ENCODE peak calls at places on chromosomes 12 and 14, in five cellular contexts. U, V, J, A and C are unnamed samples.

GRCh38 chr14:24630872-24631477 is 3.0 kb downstream of the GZMB start:
- DNase-seq in V (no peak), U (no peak), J (no peak), A (no peak), C (no peak)

GRCh38 chr12:1318327-1319031 is 275.9 kb downstream of the FBXL14 start:
- DNase-seq in V (no peak), J (no peak), U (no peak), A (no peak), C (no peak)

GRCh38 chr14:93234798-93235197 is 27.7 kb downstream of the UBR7 start:
- DNase-seq in V (no peak), J (no peak), U (no peak), A (peak; percentile 42), C (no peak)

GRCh38 chr12:92164712-92165111 is 19.1 kb upstream of the BTG1 start:
- DNase-seq in V (no peak), U (no peak), A (no peak), J (no peak), C (no peak)

GRCh38 chr12:74537707-74538385 is at the start of gene ATXN7L3B:
- DNase-seq in J (peak; percentile 87), A (peak; percentile 97), V (peak; percentile 94), U (peak; percentile 95), C (peak; percentile 95)

GRCh38 chr14:58152569-58152857 is 500 bp upstream of the ARMH4 start:
- DNase-seq in U (no peak), V (no peak), J (no peak), A (no peak), C (no peak)

GRCh38 chr12:49825971-49826421 is 2.2 kb downstream of the NCKAP5L start:
- DNase-seq in A (no peak), V (no peak), J (no peak), U (no peak), C (no peak)

GRCh38 chr14:39094515-39094914 is 8.5 kb downstream of the SEC23A start:
- DNase-seq in A (no peak), U (no peak), J (no peak), V (no peak), C (no peak)

GRCh38 chr14:61280526-61281185 is 482 bp downstream of the TMEM30B start:
- DNase-seq in V (peak; percentile 72), U (peak; percentile 74), A (peak; percentile 89), J (peak; percentile 39), C (peak; percentile 76)

GRCh38 chr12:68977335-68977734 is 44.4 kb upstream of the CPM start:
- DNase-seq in V (no peak), U (no peak), J (no peak), A (no peak), C (no peak)

GRCh38 chr12:127717293-127717692 is 549.7 kb upstream of the TMEM132C start:
- DNase-seq in V (no peak), J (no peak), U (no peak), A (no peak), C (no peak)

GRCh38 chr12:1776139-1776975 is 44.0 kb upstream of the LRTM2 start:
- DNase-seq in V (no peak), U (no peak), J (no peak), A (no peak), C (no peak)

GRCh38 chr12:94795520-94795919 is 145.2 kb upstream of the TMCC3 start:
- DNase-seq in A (no peak), U (no peak), V (no peak), J (no peak), C (no peak)

GRCh38 chr12:69066420-69067373 is 133.7 kb upstream of the CPM start:
- DNase-seq in V (no peak), U (no peak), J (no peak), A (no peak), C (no peak)

GRCh38 chr12:12466157-12466556 is 96.5 kb downstream of the DUSP16 start:
- DNase-seq in J (no peak), U (no peak), V (no peak), A (no peak), C (no peak)

GRCh38 chr12:79006306-79006705 is 141.7 kb downstream of the SYT1 start:
- DNase-seq in U (no peak), J (no peak), V (no peak), A (no peak), C (no peak)

GRCh38 chr12:5305425-5305824 is 126.5 kb upstream of the NTF3 start:
- DNase-seq in A (peak; percentile 64), V (no peak), J (no peak), U (peak; percentile 59), C (no peak)

GRCh38 chr12:47308672-47309071 is 228.9 kb upstream of the AMIGO2 start:
- DNase-seq in A (no peak), U (no peak), J (no peak), V (no peak), C (no peak)

GRCh38 chr12:95796225-95796981 is 5.8 kb upstream of the NTN4 start:
- DNase-seq in V (peak; percentile 44), U (no peak), J (no peak), A (no peak), C (no peak)

GRCh38 chr12:51971679-51972423 is 20.4 kb downstream of the ACVR1B start:
- DNase-seq in U (no peak), A (no peak), J (no peak), V (no peak), C (no peak)

GRCh38 chr14:51652168-51653095 is 722 bp downstream of the FRMD6 start:
- DNase-seq in A (no peak), U (peak; percentile 70), J (no peak), V (peak; percentile 37), C (peak; percentile 56)

GRCh38 chr12:93060666-93061413 is 131.7 kb upstream of the EEA1 start:
- DNase-seq in J (no peak), U (no peak), A (no peak), V (no peak), C (no peak)

GRCh38 chr14:65438266-65438933 is 25.9 kb downstream of the FUT8 start:
- DNase-seq in J (no peak), V (no peak), A (no peak), U (no peak), C (no peak)

GRCh38 chr12:118850244-118850825 is 131.0 kb upstream of the SRRM4 start:
- DNase-seq in V (peak; percentile 38), U (peak; percentile 72), A (no peak), J (peak; percentile 35), C (peak; percentile 22)

GRCh38 chr14:63727231-63727735 is 582 bp downstream of the SGPP1 start:
- DNase-seq in A (peak; percentile 77), J (peak; percentile 43), V (peak; percentile 39), U (peak; percentile 58), C (peak; percentile 57)

GRCh38 chr12:16449459-16449858 is 102.0 kb downstream of the MGST1 start:
- DNase-seq in J (no peak), V (no peak), A (no peak), U (no peak), C (no peak)
- TF ChIP-seq CTCF in J (no peak), V (no peak), A (no peak), U (no peak), C (no peak)

GRCh38 chr14:90597961-90598360 is 201.1 kb downstream of the CALM1 start:
- DNase-seq in J (no peak), V (no peak), U (no peak), A (no peak), C (no peak)

GRCh38 chr14:90599339-90599738 is 202.5 kb downstream of the CALM1 start:
- DNase-seq in A (no peak), V (no peak), J (no peak), U (no peak), C (no peak)

GRCh38 chr14:90601521-90601920 is 204.7 kb downstream of the CALM1 start:
- DNase-seq in V (no peak), A (no peak), J (no peak), U (no peak), C (no peak)

GRCh38 chr14:90600619-90601018 is 203.8 kb downstream of the CALM1 start:
- DNase-seq in V (no peak), J (no peak), U (peak; percentile 69), A (no peak), C (no peak)

GRCh38 chr14:90599748-90600507 is 203.1 kb downstream of the CALM1 start:
- DNase-seq in V (no peak), J (no peak), U (peak; percentile 58), A (no peak), C (no peak)
- TF ChIP-seq CTCF in V (peak; percentile 39), J (no peak), U (no peak), A (no peak), C (no peak)

DNA sequence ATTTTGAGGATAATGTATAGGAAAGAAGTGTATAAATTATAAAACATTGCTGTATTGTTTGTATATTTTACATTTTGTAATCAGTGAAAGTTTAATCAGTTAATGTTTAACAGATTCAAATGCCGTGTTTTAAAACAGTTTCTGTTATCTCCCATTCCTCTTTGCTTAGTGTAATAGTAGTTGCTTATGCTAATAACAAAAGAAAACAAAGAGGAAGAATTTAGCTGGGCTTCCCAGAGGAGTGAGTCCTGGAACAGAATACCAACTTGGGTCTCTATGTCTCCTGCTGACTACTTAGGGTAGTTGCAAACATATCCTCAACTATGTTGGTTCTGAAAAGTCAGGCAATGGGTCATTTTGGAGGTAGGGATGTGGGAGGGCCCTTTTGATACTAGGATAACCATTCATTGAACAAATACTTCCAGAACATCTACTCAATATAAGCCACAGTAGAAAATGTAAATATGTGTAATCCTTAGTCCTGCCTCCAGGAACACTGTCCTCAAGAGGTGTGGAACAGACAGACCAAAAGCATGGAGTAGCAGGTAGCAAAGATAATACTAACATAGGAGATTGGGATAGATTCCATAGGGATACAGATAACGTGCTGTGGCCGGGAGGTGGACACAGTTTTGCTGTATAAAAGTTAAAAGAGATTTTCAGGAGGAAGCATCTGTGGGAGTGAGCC is 36.1 kb upstream of the EVL start:
- DNase-seq in V (no peak), U (no peak), A (no peak), J (no peak), C (no peak)
- TF ChIP-seq CTCF in V (no peak), U (no peak), A (no peak), J (no peak), C (no peak)

DNA sequence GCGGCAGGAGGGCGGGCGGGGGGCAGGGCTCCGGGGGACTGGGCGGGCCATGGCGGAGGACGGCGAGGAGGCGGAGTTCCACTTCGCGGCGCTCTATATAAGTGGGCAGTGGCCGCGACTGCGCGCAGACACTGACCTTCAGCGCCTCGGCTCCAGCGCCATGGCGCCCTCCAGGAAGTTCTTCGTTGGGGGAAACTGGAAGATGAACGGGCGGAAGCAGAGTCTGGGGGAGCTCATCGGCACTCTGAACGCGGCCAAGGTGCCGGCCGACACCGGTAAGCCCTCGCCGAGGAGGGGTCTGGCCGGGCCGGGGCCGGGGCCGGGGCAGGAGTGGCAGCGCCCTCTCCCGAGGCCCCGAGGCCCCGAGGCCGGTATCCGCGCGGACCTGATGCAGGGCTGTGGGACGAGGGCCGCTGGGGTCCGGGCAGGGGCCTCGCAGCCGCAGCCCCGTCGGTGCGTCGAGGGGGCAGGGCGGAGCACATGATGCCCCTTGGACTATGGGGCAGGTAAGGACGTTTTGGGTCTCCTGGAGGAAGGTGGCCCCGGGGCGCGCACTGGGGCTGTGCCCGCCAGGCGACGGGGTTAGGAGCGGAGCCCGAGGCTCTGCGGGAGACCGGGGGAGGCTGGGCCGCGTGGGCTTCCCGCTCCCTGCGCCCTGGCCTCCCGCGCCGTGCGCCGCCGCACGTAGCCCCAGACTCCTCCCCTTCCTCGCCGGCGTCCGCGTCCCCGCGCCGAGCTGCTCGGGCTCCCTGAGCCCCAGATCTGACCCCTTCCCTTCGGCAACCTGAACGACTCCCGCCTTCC is at the start of gene TPI1:
- DNase-seq in U (peak; percentile 87), J (peak; percentile 74), V (peak; percentile 88), A (peak; percentile 93), C (peak; percentile 84)
- TF ChIP-seq CTCF in U (no peak), J (no peak), V (no peak), A (no peak), C (no peak)

GRCh38 chr12:42296503-42297109 is 29.3 kb downstream of the ZCRB1 start:
- DNase-seq in V (no peak), A (no peak), U (no peak), J (no peak), C (no peak)
- TF ChIP-seq CTCF in V (peak; percentile 58), A (peak; percentile 30), U (peak; percentile 67), J (peak; percentile 56), C (peak; percentile 79)